ENCODE peak calls at places on chromosomes 4 and X, in five cellular contexts. D, R, Q, V and E are unnamed samples. For H3K4me1 and H3K36me3, the result is how much of the 10 kb centered on the place peaks cover.

GRCh38 chr4:6962211-6963041 is 52.8 kb downstream of the TBC1D14 start:
- DNase-seq in D (no peak), R (no peak), Q (no peak), V (no peak), E (no peak)

GRCh38 chr4:38948551-38948950 is 80.9 kb downstream of the FAM114A1 start:
- DNase-seq in D (peak), R (no peak), Q (no peak), V (peak), E (no peak)

GRCh38 chr4:72977936-72978485 is 91.5 kb downstream of the COX18 start:
- DNase-seq in D (no peak), R (no peak), Q (no peak), V (no peak), E (no peak)

GRCh38 chr4:123453006-123453685 is 56.6 kb downstream of the SPRY1 start:
- DNase-seq in D (no peak), R (no peak), Q (no peak), V (no peak), E (no peak)

GRCh38 chr4:87633239-87633638 is 16.8 kb upstream of the DMP1 start:
- DNase-seq in D (no peak), R (no peak), Q (no peak), V (no peak), E (no peak)

GRCh38 chr4:24382381-24382780 is 202.0 kb downstream of the DHX15 start:
- DNase-seq in D (no peak), R (no peak), Q (no peak), V (no peak), E (no peak)

GRCh38 chr4:78207951-78208350 is 150.8 kb downstream of the FRAS1 start:
- DNase-seq in D (no peak), R (no peak), Q (no peak), V (no peak), E (no peak)

GRCh38 chr4:37666625-37667071 is 19.5 kb downstream of the RELL1 start:
- DNase-seq in D (peak), R (no peak), Q (no peak), V (no peak), E (peak)

GRCh38 chr4:153643406-153644016 is 40.6 kb upstream of the TLR2 start:
- DNase-seq in D (no peak), R (no peak), Q (no peak), V (no peak), E (peak)

GRCh38 chr4:173958445-173958844 is 325.0 kb downstream of the FBXO8 start:
- DNase-seq in D (no peak), R (no peak), Q (no peak), V (no peak), E (no peak)

GRCh38 chr4:8778301-8778700 is 93.3 kb downstream of the HMX1 start:
- DNase-seq in D (no peak), R (no peak), Q (no peak), V (no peak), E (no peak)

GRCh38 chr4:162149644-162150043 is 14.2 kb downstream of the FSTL5 start:
- DNase-seq in D (no peak), R (no peak), Q (no peak), V (no peak), E (no peak)

GRCh38 chr4:78720994-78721677 is 55.0 kb upstream of the BMP2K start:
- DNase-seq in D (peak), R (no peak), Q (peak), V (no peak), E (no peak)

GRCh38 chr4:106569151-106570029 is 200.8 kb upstream of the GIMD1 start:
- DNase-seq in D (no peak), R (no peak), Q (no peak), V (no peak), E (no peak)

GRCh38 chrX:117743469-117744251 is 372.9 kb downstream of the KLHL13 start:
- DNase-seq in D (peak), R (no peak), Q (no peak), V (no peak), E (peak)

GRCh38 chr4:46992338-46992737 is 1.0 kb downstream of the GABRA4 start:
- DNase-seq in D (no peak), R (no peak), Q (no peak), V (no peak), E (no peak)

GRCh38 chr4:105715692-105716278 is 7.2 kb downstream of the GSTCD start:
- DNase-seq in D (no peak), R (no peak), Q (no peak), V (no peak), E (no peak)

GRCh38 chr4:110449947-110450346 is 26.0 kb upstream of the ENPEP start:
- DNase-seq in D (peak), R (no peak), Q (no peak), V (no peak), E (no peak)

GRCh38 chr4:78864405-78865024 is 74.7 kb downstream of the PAQR3 start:
- DNase-seq in D (no peak), R (no peak), Q (no peak), V (no peak), E (peak)

GRCh38 chr4:140049024-140049923 is 104.7 kb downstream of the MAML3 start:
- DNase-seq in D (peak), R (peak), Q (peak), V (peak), E (peak)

GRCh38 chr4:93199492-93199891 is 629.1 kb upstream of the ATOH1 start:
- DNase-seq in D (no peak), R (no peak), Q (no peak), V (no peak), E (peak)

GRCh38 chr4:47075919-47076318 is 44.6 kb downstream of the GABRB1 start:
- DNase-seq in D (no peak), R (no peak), Q (no peak), V (no peak), E (no peak)

GRCh38 chrX:72714471-72714916 is 388 bp upstream of the PHKA1 start:
- DNase-seq in D (peak), R (peak), Q (peak), V (peak), E (peak)

GRCh38 chr4:73161527-73162185 is 92.1 kb upstream of the COX18 start:
- DNase-seq in D (no peak), R (no peak), Q (no peak), V (no peak), E (no peak)

GRCh38 chr4:141565379-141566089 is 70.8 kb upstream of the IL15 start:
- DNase-seq in D (no peak), R (no peak), Q (no peak), V (no peak), E (no peak)

GRCh38 chr4:24411299-24411698 is 173.1 kb downstream of the DHX15 start:
- DNase-seq in D (no peak), R (no peak), Q (no peak), V (no peak), E (no peak)

GRCh38 chr4:8439168-8439567 is 1.4 kb downstream of the ACOX3 start:
- DNase-seq in D (no peak), R (no peak), Q (peak), V (peak), E (no peak)

GRCh38 chr4:116016201-116016600 is 902.8 kb upstream of the NDST4 start:
- DNase-seq in D (no peak), R (no peak), Q (no peak), V (no peak), E (no peak)

GRCh38 chrX:136209016-136209738 is 42.0 kb downstream of the MAP7D3 start:
- DNase-seq in D (peak), R (no peak), Q (no peak), V (peak), E (peak)

GRCh38 chrX:129239371-129239770 is 283.9 kb downstream of the SMARCA1 start:
- DNase-seq in D (no peak), R (no peak), Q (no peak), V (no peak), E (no peak)

GRCh38 chr4:184399505-184399893 is 74.9 kb downstream of the IRF2 start:
- DNase-seq in D (no peak), R (no peak), Q (no peak), V (peak), E (no peak)

GRCh38 chr4:4852591-4853362 is 6.7 kb upstream of the MSX1 start:
- DNase-seq in D (no peak), R (peak), Q (no peak), V (peak), E (no peak)

GRCh38 chr4:137310156-137310555 is 222.1 kb downstream of the PCDH18 start:
- DNase-seq in D (no peak), R (no peak), Q (no peak), V (no peak), E (no peak)

GRCh38 chr4:181823183-181823582 is 420.0 kb upstream of the TENM3 start:
- DNase-seq in D (no peak), R (no peak), Q (no peak), V (no peak), E (no peak)

GRCh38 chr4:5146248-5146647 is 95.0 kb downstream of the STK32B start:
- DNase-seq in D (no peak), R (no peak), Q (no peak), V (no peak), E (no peak)

DNA sequence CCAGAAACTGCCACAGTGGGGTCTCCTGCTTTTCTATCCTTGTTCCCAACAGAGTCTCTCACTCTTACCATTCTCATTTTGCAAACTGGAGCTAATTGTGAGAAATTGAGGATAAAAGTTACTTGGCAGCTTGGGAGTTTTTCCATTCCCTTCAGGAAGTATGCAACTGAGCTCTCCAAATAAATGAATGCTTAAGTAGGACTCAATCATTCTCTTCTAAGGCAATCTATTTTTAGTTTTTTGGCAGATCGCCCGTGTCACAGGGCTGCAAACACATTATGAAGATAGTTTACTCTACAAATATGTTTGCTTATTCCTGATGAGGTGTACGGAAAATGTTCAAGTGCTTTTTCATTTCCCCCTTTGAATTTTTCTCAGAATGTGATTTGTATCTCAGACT is 5.3 kb downstream of the ASB11 start:
- DNase-seq in D (no peak), R (no peak), Q (peak), V (peak), E (no peak)
- H3K4me1 ChIP-seq in D (under half), R (under half), Q (under half), V (under half), E (under half)

DNA sequence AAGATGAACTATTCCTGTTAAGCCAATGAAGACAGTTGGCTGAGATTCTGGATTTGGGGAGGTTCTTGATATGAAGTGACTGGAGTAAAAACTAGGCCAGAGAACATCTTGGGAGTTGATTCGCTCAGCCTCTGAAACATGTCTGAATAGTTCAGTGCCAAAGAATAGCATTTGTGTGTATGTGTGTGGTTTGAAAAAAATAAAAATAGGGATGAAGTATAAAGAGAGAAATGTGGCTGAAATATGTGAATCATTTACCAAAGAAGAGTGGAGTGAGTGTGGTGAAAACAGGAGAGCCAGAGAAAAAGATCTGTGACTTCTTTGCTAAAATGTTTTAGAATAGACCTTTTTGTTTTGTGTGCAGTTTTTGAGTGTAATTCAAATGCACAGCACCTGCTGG is 15.2 kb downstream of the EXOC1 start:
- DNase-seq in D (no peak), R (no peak), Q (no peak), V (no peak), E (no peak)
- H3K36me3 ChIP-seq in D (under half), R (under half), Q (under half), V (under half), E (under half)

GRCh38 chr4:10688827-10689226 is 4.3 kb upstream of the CLNK start:
- DNase-seq in D (no peak), R (no peak), Q (no peak), V (no peak), E (no peak)

GRCh38 chr4:10688022-10688421 is 3.5 kb upstream of the CLNK start:
- DNase-seq in D (no peak), R (no peak), Q (no peak), V (no peak), E (no peak)

GRCh38 chr4:10682397-10682796 is 2.2 kb downstream of the CLNK start:
- DNase-seq in D (no peak), R (no peak), Q (no peak), V (no peak), E (no peak)

GRCh38 chr4:10687526-10687925 is 3.0 kb upstream of the CLNK start:
- DNase-seq in D (no peak), R (no peak), Q (no peak), V (no peak), E (no peak)

DNA sequence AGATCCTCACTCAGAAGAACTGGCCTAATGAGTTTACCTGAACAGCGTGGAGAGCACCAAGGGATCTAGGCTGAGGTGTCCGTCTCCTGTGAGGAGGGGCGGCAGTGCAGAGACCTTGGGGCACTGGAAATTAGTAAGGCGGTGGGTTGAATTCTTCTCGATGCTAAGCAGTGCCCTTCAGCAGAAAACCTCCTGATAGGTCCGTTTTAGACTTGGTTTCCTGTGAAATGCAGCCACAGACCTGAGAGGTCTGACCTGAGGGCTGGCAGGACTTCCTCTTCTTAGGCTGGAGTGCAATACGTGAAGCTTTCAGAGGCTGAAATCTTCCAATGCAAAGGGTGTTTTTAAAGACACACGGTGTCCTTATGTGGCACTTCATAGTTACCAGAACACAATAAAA is at the start of gene CLNK:
- DNase-seq in D (no peak), R (no peak), Q (no peak), V (no peak), E (no peak)
- H3K4me3 ChIP-seq in D (no peak), R (no peak), Q (no peak), V (no peak), E (no peak)

GRCh38 chrX:24673424-24673823 is 20.3 kb upstream of the POLA1 start:
- DNase-seq in D (no peak), R (no peak), Q (no peak), V (no peak), E (peak)
- H3K4me1 ChIP-seq in D (under half), R (under half), Q (under half), V (under half), E (under half)